ENCODE peak calls at places on chromosome 2, in five cellular contexts. A, P, L, U and W are unnamed samples. For H3K4me1, the result is how much of the 10 kb centered on the place peaks cover.

GRCh38 chr2:105308785-105309540 is 20.6 kb downstream of the TGFBRAP1 start:
- DNase-seq in A (no peak), P (no peak), L (peak), U (no peak), W (no peak)

GRCh38 chr2:27118525-27119329 is at the start of gene CGREF1:
- DNase-seq in A (no peak), P (no peak), L (peak), U (peak), W (peak)

GRCh38 chr2:227864161-227864756 is 7.2 kb upstream of the DAW1 start:
- DNase-seq in A (no peak), P (no peak), L (no peak), U (no peak), W (no peak)

GRCh38 chr2:7902251-7902765 is 779.5 kb upstream of the ID2 start:
- DNase-seq in A (no peak), P (no peak), L (no peak), U (no peak), W (no peak)

GRCh38 chr2:196073521-196073920 is 4.9 kb upstream of the DNAH7 start:
- DNase-seq in A (no peak), P (no peak), L (no peak), U (no peak), W (no peak)

GRCh38 chr2:112204411-112204810 is 50.4 kb downstream of the ZC3H8 start:
- DNase-seq in A (no peak), P (no peak), L (peak), U (no peak), W (peak)

GRCh38 chr2:197354169-197354558 is 43.6 kb upstream of the ANKRD44 start:
- DNase-seq in A (no peak), P (no peak), L (no peak), U (no peak), W (no peak)

GRCh38 chr2:109659356-109660045 is 45.3 kb downstream of the SOWAHC start:
- DNase-seq in A (no peak), P (no peak), L (no peak), U (no peak), W (no peak)

GRCh38 chr2:2591542-2591940 is 260.5 kb upstream of the MYT1L start:
- DNase-seq in A (no peak), P (no peak), L (no peak), U (no peak), W (no peak)

GRCh38 chr2:24749069-24749691 is 44.0 kb downstream of the PTRHD1 start:
- DNase-seq in A (no peak), P (no peak), L (peak), U (no peak), W (no peak)

GRCh38 chr2:86249176-86249842 is 50.1 kb downstream of the MRPL35 start:
- DNase-seq in A (peak), P (no peak), L (peak), U (no peak), W (no peak)

GRCh38 chr2:45102141-45102540 is 92.9 kb upstream of the SIX2 start:
- DNase-seq in A (no peak), P (peak), L (no peak), U (no peak), W (no peak)

GRCh38 chr2:3595985-3596384 is 1.1 kb downstream of the COLEC11 start:
- DNase-seq in A (no peak), P (no peak), L (no peak), U (no peak), W (no peak)

GRCh38 chr2:45812039-45812500 is 160.6 kb downstream of the PRKCE start:
- DNase-seq in A (no peak), P (peak), L (no peak), U (no peak), W (no peak)

GRCh38 chr2:138071720-138072719 is 107.7 kb downstream of the HNMT start:
- DNase-seq in A (no peak), P (peak), L (no peak), U (no peak), W (no peak)

GRCh38 chr2:115160523-115161521 is 718.4 kb downstream of the DPP10 start:
- DNase-seq in A (no peak), P (no peak), L (peak), U (peak), W (no peak)

GRCh38 chr2:196159223-196159892 is 12.0 kb downstream of the STK17B start:
- DNase-seq in A (no peak), P (no peak), L (no peak), U (no peak), W (peak)

GRCh38 chr2:48693066-48693465 is 62.5 kb downstream of the LHCGR start:
- DNase-seq in A (no peak), P (no peak), L (peak), U (no peak), W (no peak)

GRCh38 chr2:144519934-144520717 is at the start of gene ZEB2:
- DNase-seq in A (peak), P (no peak), L (peak), U (peak), W (no peak)

GRCh38 chr2:46971914-46972313 is 56.3 kb upstream of the MCFD2 start:
- DNase-seq in A (no peak), P (no peak), L (no peak), U (no peak), W (no peak)
- H3K4me1 ChIP-seq in A (under half), P (half or more), L (under half), U (under half), W (under half)

GRCh38 chr2:10007440-10007839 is 35.9 kb upstream of the KLF11 start:
- DNase-seq in A (no peak), P (no peak), L (no peak), U (no peak), W (no peak)

GRCh38 chr2:10009271-10009810 is 34.0 kb upstream of the KLF11 start:
- DNase-seq in A (no peak), P (no peak), L (no peak), U (no peak), W (no peak)

GRCh38 chr2:10009811-10010781 is 33.3 kb upstream of the KLF11 start:
- DNase-seq in A (peak), P (no peak), L (no peak), U (peak), W (no peak)

GRCh38 chr2:10007921-10008808 is 35.2 kb upstream of the KLF11 start:
- DNase-seq in A (no peak), P (no peak), L (no peak), U (no peak), W (no peak)

GRCh38 chr2:10008809-10009176 is 34.6 kb upstream of the KLF11 start:
- DNase-seq in A (no peak), P (no peak), L (no peak), U (no peak), W (no peak)
- H3K27ac ChIP-seq in A (peak), P (no peak), L (no peak), U (peak), W (no peak)

GRCh38 chr2:160371251-160372009 is 122.2 kb downstream of the RBMS1 start:
- DNase-seq in A (no peak), P (no peak), L (no peak), U (no peak), W (no peak)
- H3K4me1 ChIP-seq in A (half or more), P (under half), L (half or more), U (half or more), W (under half)

DNA sequence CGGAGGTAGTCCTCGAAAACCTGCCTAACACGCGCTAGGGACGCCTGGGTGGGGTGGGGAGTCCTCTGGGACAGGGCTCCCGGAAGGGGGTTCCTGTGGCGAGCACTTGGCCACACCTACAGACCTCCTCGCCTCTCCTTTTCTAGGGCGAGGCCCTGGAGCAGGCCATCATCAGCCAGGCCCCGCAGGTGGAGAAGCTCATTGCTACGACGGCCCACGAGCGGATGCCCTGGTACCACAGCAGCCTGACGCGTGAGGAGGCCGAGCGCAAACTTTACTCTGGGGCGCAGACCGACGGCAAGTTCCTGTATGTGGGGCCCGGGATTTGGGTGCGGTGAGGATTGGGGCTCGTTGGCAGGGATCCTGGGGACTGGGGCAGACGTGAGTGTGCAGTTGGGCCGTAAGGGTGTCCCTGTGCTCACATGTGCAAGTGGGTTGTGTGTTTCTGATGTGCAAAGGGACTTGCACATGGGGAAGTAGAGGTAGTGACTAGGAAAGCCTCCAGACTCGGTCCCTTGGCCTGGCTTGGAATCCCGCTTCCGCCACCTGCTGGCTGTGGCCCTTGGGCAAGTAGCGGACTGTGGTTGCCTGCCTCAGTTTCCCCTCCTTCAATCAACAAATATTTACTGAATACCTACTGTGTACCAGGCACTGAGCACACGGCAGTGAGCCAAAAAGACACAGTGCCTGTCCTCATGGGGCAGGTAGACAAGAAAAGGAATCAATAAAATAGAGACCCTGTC is 11.7 kb downstream of the ZAP70 start:
- DNase-seq in A (no peak), P (no peak), L (no peak), U (no peak), W (no peak)
- H3K27ac ChIP-seq in A (no peak), P (no peak), L (no peak), U (no peak), W (no peak)

GRCh38 chr2:231683907-231684306 is 24.4 kb upstream of the PTMA start:
- DNase-seq in A (no peak), P (no peak), L (no peak), U (no peak), W (no peak)

GRCh38 chr2:231682546-231683291 is 25.6 kb upstream of the PTMA start:
- DNase-seq in A (no peak), P (no peak), L (no peak), U (no peak), W (no peak)

GRCh38 chr2:231684314-231685223 is 23.8 kb upstream of the PTMA start:
- DNase-seq in A (no peak), P (no peak), L (no peak), U (no peak), W (no peak)

GRCh38 chr2:231680992-231681852 is 27.1 kb upstream of the PTMA start:
- DNase-seq in A (peak), P (peak), L (peak), U (peak), W (no peak)

GRCh38 chr2:231683292-231683898 is 24.9 kb upstream of the PTMA start:
- DNase-seq in A (no peak), P (no peak), L (no peak), U (no peak), W (no peak)
- H3K4me1 ChIP-seq in A (under half), P (under half), L (under half), U (under half), W (under half)

DNA sequence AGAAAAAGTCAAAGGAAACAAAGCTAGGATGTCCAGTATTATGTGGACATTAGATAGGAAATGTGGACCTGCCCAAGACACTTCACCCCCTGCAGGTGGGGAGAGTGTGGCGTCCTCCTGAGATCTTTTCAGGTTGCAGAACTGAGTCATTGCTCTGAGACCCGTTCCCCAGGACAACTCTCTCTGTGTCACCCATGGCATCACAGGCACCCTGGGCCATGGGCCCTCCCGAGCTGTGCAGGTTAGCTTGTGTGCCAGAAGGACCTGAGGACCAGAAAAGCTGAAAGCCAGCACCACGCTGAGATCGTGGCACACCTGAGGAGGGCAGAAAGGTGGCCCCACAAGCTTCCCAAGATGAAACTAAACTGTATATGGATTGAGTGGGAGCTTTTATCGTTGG is 229.5 kb downstream of the AGAP1 start:
- DNase-seq in A (no peak), P (no peak), L (no peak), U (no peak), W (no peak)
- H3K27ac ChIP-seq in A (no peak), P (no peak), L (no peak), U (peak), W (no peak)